ENCODE peak calls at places on chromosomes 11 and 22, in six cellular contexts. One of them, this sample, is unnamed. For H3K27me3 and H3K36me3, the result is how much of the 10 kb centered on the place peaks cover.

GRCh38 chr11:34926101-34926830 is 9.8 kb downstream of the PDHX start:
- DNase-seq in fibroblast of lung: peak
- DNase-seq in BJ: no peak
- DNase-seq in stomach: no peak
- DNase-seq in pancreas: no peak
- DNase-seq in esophagus squamous epithelium: no peak
- DNase-seq in this sample: no peak

GRCh38 chr22:27238935-27239510 is 562.5 kb downstream of the MN1 start:
- DNase-seq in stomach: no peak
- DNase-seq in BJ: peak
- DNase-seq in esophagus squamous epithelium: no peak
- DNase-seq in pancreas: peak
- DNase-seq in fibroblast of lung: peak
- DNase-seq in this sample: no peak

GRCh38 chr22:50247748-50248147 is 2.9 kb upstream of the TUBGCP6 start:
- DNase-seq in fibroblast of lung: peak
- DNase-seq in pancreas: peak
- DNase-seq in BJ: no peak
- DNase-seq in stomach: peak
- DNase-seq in esophagus squamous epithelium: no peak
- DNase-seq in this sample: peak

GRCh38 chr11:57500926-57501325 is 14.6 kb downstream of the SLC43A1 start:
- DNase-seq in fibroblast of lung: no peak
- DNase-seq in esophagus squamous epithelium: no peak
- DNase-seq in stomach: no peak
- DNase-seq in BJ: no peak
- DNase-seq in pancreas: peak
- DNase-seq in this sample: no peak

GRCh38 chr11:56819916-56820315 is 71.4 kb upstream of the OR9G4 start:
- DNase-seq in BJ: no peak
- DNase-seq in fibroblast of lung: no peak
- DNase-seq in esophagus squamous epithelium: no peak
- DNase-seq in pancreas: no peak
- DNase-seq in stomach: no peak
- DNase-seq in this sample: no peak

GRCh38 chr11:46277623-46278386 is at the start of gene CREB3L1:
- DNase-seq in pancreas: peak
- DNase-seq in esophagus squamous epithelium: no peak
- DNase-seq in stomach: peak
- DNase-seq in BJ: no peak
- DNase-seq in fibroblast of lung: peak
- DNase-seq in this sample: peak

GRCh38 chr22:37896939-37897338 is 9.2 kb upstream of the MICALL1 start:
- DNase-seq in BJ: no peak
- DNase-seq in esophagus squamous epithelium: no peak
- DNase-seq in stomach: no peak
- DNase-seq in pancreas: no peak
- DNase-seq in fibroblast of lung: no peak
- DNase-seq in this sample: no peak

GRCh38 chr11:82842019-82842418 is 58.2 kb downstream of the PRCP start:
- DNase-seq in stomach: no peak
- DNase-seq in fibroblast of lung: no peak
- DNase-seq in BJ: no peak
- DNase-seq in pancreas: no peak
- DNase-seq in esophagus squamous epithelium: no peak
- DNase-seq in this sample: no peak

GRCh38 chr11:15650105-15650938 is 535.6 kb downstream of the INSC start:
- DNase-seq in fibroblast of lung: peak
- DNase-seq in BJ: peak
- DNase-seq in pancreas: peak
- DNase-seq in esophagus squamous epithelium: no peak
- DNase-seq in stomach: peak
- DNase-seq in this sample: peak

GRCh38 chr11:113014262-113014661 is 53.0 kb downstream of the NCAM1 start:
- DNase-seq in BJ: no peak
- DNase-seq in pancreas: no peak
- DNase-seq in fibroblast of lung: peak
- DNase-seq in esophagus squamous epithelium: no peak
- DNase-seq in stomach: no peak
- DNase-seq in this sample: no peak

GRCh38 chr11:19774329-19774728 is 61.7 kb downstream of the NAV2 start:
- DNase-seq in pancreas: no peak
- DNase-seq in fibroblast of lung: no peak
- DNase-seq in stomach: no peak
- DNase-seq in esophagus squamous epithelium: no peak
- DNase-seq in BJ: no peak
- DNase-seq in this sample: no peak

GRCh38 chr22:18042685-18043084 is 18.3 kb upstream of the MICAL3 start:
- DNase-seq in stomach: no peak
- DNase-seq in pancreas: no peak
- DNase-seq in esophagus squamous epithelium: no peak
- DNase-seq in BJ: peak
- DNase-seq in fibroblast of lung: peak
- DNase-seq in this sample: no peak

GRCh38 chr11:111676878-111677585 is 74.8 kb downstream of the SIK2 start:
- DNase-seq in fibroblast of lung: no peak
- DNase-seq in BJ: peak
- DNase-seq in pancreas: no peak
- DNase-seq in esophagus squamous epithelium: no peak
- DNase-seq in stomach: no peak
- DNase-seq in this sample: no peak

GRCh38 chr11:118305726-118306125 is 1.2 kb downstream of the CD3E start:
- DNase-seq in stomach: no peak
- DNase-seq in BJ: no peak
- DNase-seq in pancreas: no peak
- DNase-seq in fibroblast of lung: no peak
- DNase-seq in esophagus squamous epithelium: no peak
- DNase-seq in this sample: no peak

GRCh38 chr11:6841694-6842093 is 3.8 kb upstream of the OR10A5 start:
- DNase-seq in stomach: no peak
- DNase-seq in fibroblast of lung: no peak
- DNase-seq in pancreas: no peak
- DNase-seq in BJ: no peak
- DNase-seq in esophagus squamous epithelium: no peak
- DNase-seq in this sample: no peak

GRCh38 chr22:37518509-37519267 is 527 bp downstream of the CARD10 start:
- DNase-seq in esophagus squamous epithelium: no peak
- DNase-seq in pancreas: no peak
- DNase-seq in BJ: no peak
- DNase-seq in stomach: no peak
- DNase-seq in fibroblast of lung: no peak
- DNase-seq in this sample: no peak

GRCh38 chr11:15213471-15214231 is 98.9 kb downstream of the INSC start:
- DNase-seq in pancreas: no peak
- DNase-seq in BJ: no peak
- DNase-seq in esophagus squamous epithelium: no peak
- DNase-seq in fibroblast of lung: no peak
- DNase-seq in stomach: no peak
- DNase-seq in this sample: no peak

GRCh38 chr11:30487200-30487898 is 98.8 kb downstream of the MPPED2 start:
- DNase-seq in esophagus squamous epithelium: no peak
- DNase-seq in stomach: no peak
- DNase-seq in pancreas: no peak
- DNase-seq in fibroblast of lung: peak
- DNase-seq in BJ: no peak
- DNase-seq in this sample: peak

GRCh38 chr11:28964811-28965210 is 856.6 kb downstream of the METTL15 start:
- DNase-seq in BJ: peak
- DNase-seq in fibroblast of lung: no peak
- DNase-seq in esophagus squamous epithelium: no peak
- DNase-seq in stomach: no peak
- DNase-seq in pancreas: no peak
- DNase-seq in this sample: no peak

GRCh38 chr11:126115253-126115540 is 52.5 kb upstream of the CDON start:
- DNase-seq in pancreas: peak
- DNase-seq in stomach: peak
- DNase-seq in BJ: no peak
- DNase-seq in esophagus squamous epithelium: no peak
- DNase-seq in fibroblast of lung: peak
- DNase-seq in this sample: peak

GRCh38 chr11:71927813-71928738 is at the start of gene XNDC1N:
- DNase-seq in esophagus squamous epithelium: no peak
- DNase-seq in pancreas: no peak
- DNase-seq in BJ: peak
- DNase-seq in fibroblast of lung: peak
- DNase-seq in stomach: peak
- DNase-seq in this sample: peak

GRCh38 chr11:115462004-115462541 is 42.1 kb downstream of the CADM1 start:
- DNase-seq in esophagus squamous epithelium: no peak
- DNase-seq in stomach: no peak
- DNase-seq in fibroblast of lung: no peak
- DNase-seq in BJ: no peak
- DNase-seq in pancreas: peak
- DNase-seq in this sample: no peak

GRCh38 chr11:90229791-90230190 is 6.9 kb upstream of the CHORDC1 start:
- DNase-seq in stomach: no peak
- DNase-seq in BJ: no peak
- DNase-seq in fibroblast of lung: no peak
- DNase-seq in pancreas: no peak
- DNase-seq in esophagus squamous epithelium: no peak
- DNase-seq in this sample: no peak

GRCh38 chr11:35173011-35173511 is 34.1 kb downstream of the CD44 start:
- DNase-seq in stomach: peak
- DNase-seq in fibroblast of lung: peak
- DNase-seq in BJ: no peak
- DNase-seq in esophagus squamous epithelium: no peak
- DNase-seq in pancreas: peak
- DNase-seq in this sample: peak

GRCh38 chr11:22734628-22735345 is 68.4 kb downstream of the GAS2 start:
- DNase-seq in pancreas: no peak
- DNase-seq in esophagus squamous epithelium: no peak
- DNase-seq in BJ: no peak
- DNase-seq in stomach: no peak
- DNase-seq in fibroblast of lung: peak
- DNase-seq in this sample: no peak

GRCh38 chr22:31343235-31344191 is 2.6 kb downstream of the PATZ1 start:
- DNase-seq in esophagus squamous epithelium: no peak
- DNase-seq in pancreas: peak
- DNase-seq in BJ: no peak
- DNase-seq in stomach: peak
- DNase-seq in fibroblast of lung: peak
- DNase-seq in this sample: peak

GRCh38 chr11:34150494-34151151 is 45.2 kb downstream of the NAT10 start:
- DNase-seq in stomach: no peak
- DNase-seq in pancreas: no peak
- DNase-seq in BJ: no peak
- DNase-seq in fibroblast of lung: no peak
- DNase-seq in esophagus squamous epithelium: no peak
- DNase-seq in this sample: no peak

GRCh38 chr11:133934096-133934495 is 22.7 kb downstream of the IGSF9B start:
- DNase-seq in fibroblast of lung: no peak
- DNase-seq in BJ: no peak
- DNase-seq in esophagus squamous epithelium: no peak
- DNase-seq in stomach: no peak
- DNase-seq in pancreas: no peak
- DNase-seq in this sample: no peak
- H3K27me3 ChIP-seq in fibroblast of lung: under half
- H3K27me3 ChIP-seq in BJ: under half
- H3K27me3 ChIP-seq in esophagus squamous epithelium: under half
- H3K27me3 ChIP-seq in stomach: under half
- H3K27me3 ChIP-seq in pancreas: under half
- H3K27me3 ChIP-seq in this sample: under half

DNA sequence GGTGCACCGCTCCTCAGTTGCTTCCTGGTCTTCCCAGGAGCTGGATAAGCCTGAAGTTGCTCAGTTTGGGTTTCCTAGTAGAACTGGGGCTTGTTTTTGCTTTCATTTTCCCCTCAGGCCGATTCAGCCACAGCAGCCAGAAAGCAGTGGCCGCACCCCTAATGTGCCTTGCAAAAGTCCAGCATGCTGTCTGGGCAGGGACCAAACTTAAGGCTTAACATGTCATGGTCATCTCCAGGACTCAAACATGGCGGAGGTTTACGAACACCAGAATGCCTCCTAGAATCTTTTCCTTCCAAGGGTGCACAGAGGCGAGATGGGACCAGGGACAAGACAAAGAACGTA is 2.5 kb downstream of the GNG3 start:
- DNase-seq in stomach: peak
- DNase-seq in fibroblast of lung: peak
- DNase-seq in esophagus squamous epithelium: no peak
- DNase-seq in BJ: no peak
- DNase-seq in pancreas: no peak
- DNase-seq in this sample: no peak
- H3K36me3 ChIP-seq in stomach: under half
- H3K36me3 ChIP-seq in fibroblast of lung: under half
- H3K36me3 ChIP-seq in esophagus squamous epithelium: under half
- H3K36me3 ChIP-seq in BJ: under half
- H3K36me3 ChIP-seq in pancreas: under half
- H3K36me3 ChIP-seq in this sample: under half

GRCh38 chr11:96278039-96278897 is 64.7 kb downstream of the MAML2 start:
- DNase-seq in stomach: no peak
- DNase-seq in pancreas: no peak
- DNase-seq in BJ: no peak
- DNase-seq in fibroblast of lung: peak
- DNase-seq in esophagus squamous epithelium: no peak
- DNase-seq in this sample: no peak

GRCh38 chr11:96275807-96276594 is 67.0 kb downstream of the MAML2 start:
- DNase-seq in fibroblast of lung: no peak
- DNase-seq in pancreas: no peak
- DNase-seq in BJ: no peak
- DNase-seq in esophagus squamous epithelium: no peak
- DNase-seq in stomach: no peak
- DNase-seq in this sample: no peak

GRCh38 chr11:96276836-96277235 is 66.2 kb downstream of the MAML2 start:
- DNase-seq in pancreas: no peak
- DNase-seq in esophagus squamous epithelium: no peak
- DNase-seq in fibroblast of lung: no peak
- DNase-seq in stomach: no peak
- DNase-seq in BJ: no peak
- DNase-seq in this sample: no peak

GRCh38 chr11:96279018-96279417 is 64.0 kb downstream of the MAML2 start:
- DNase-seq in pancreas: no peak
- DNase-seq in esophagus squamous epithelium: no peak
- DNase-seq in fibroblast of lung: no peak
- DNase-seq in BJ: no peak
- DNase-seq in stomach: no peak
- DNase-seq in this sample: no peak

GRCh38 chr11:96277696-96278038 is 65.3 kb downstream of the MAML2 start:
- DNase-seq in esophagus squamous epithelium: no peak
- DNase-seq in fibroblast of lung: no peak
- DNase-seq in BJ: no peak
- DNase-seq in stomach: no peak
- DNase-seq in pancreas: no peak
- DNase-seq in this sample: no peak
- H3K27me3 ChIP-seq in esophagus squamous epithelium: under half
- H3K27me3 ChIP-seq in fibroblast of lung: under half
- H3K27me3 ChIP-seq in BJ: under half
- H3K27me3 ChIP-seq in stomach: under half
- H3K27me3 ChIP-seq in pancreas: under half
- H3K27me3 ChIP-seq in this sample: under half

DNA sequence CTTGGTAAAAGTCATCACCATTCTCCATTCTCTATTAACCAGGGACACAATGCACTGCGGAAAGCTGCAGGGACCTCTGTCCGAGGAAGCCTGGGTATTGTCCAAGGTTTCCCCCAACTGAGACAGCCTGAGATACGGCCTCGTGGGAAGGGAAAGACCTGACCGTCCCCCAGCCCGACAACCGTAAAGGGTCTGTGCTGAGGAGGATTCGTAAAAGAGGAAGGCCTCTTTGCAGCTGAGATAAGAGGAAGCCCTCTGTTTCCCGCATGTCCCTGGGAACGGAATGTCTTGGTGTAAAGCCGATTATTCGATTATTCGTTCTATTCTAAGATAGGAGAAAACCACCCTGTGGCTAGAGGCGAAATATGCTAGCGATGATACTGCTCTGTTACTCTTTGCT is 5.3 kb downstream of the BET1L start:
- DNase-seq in BJ: no peak
- DNase-seq in pancreas: peak
- DNase-seq in fibroblast of lung: no peak
- DNase-seq in stomach: peak
- DNase-seq in esophagus squamous epithelium: no peak
- DNase-seq in this sample: no peak
- H3K36me3 ChIP-seq in BJ: under half
- H3K36me3 ChIP-seq in pancreas: under half
- H3K36me3 ChIP-seq in fibroblast of lung: under half
- H3K36me3 ChIP-seq in stomach: under half
- H3K36me3 ChIP-seq in esophagus squamous epithelium: half or more
- H3K36me3 ChIP-seq in this sample: under half

This sample was measured in transverse colon.